ENCODE peak calls at places on chromosome 11, in eight cellular contexts. One of them, this sample, is unnamed.

GRCh38 chr11:10674991-10675440 is 18.5 kb downstream of the IRAG1 start:
- DNase-seq in NCI-H1105: no peak
- DNase-seq in OCI-M1: no peak
- DNase-seq in activated gamma-delta T cell treated with anti-CD3 and anti-CD28 coated beads, Interleukin-2, amount 50 U/mL, for 16 hours: no peak
- DNase-seq in amniotic stem cell: no peak
- DNase-seq in brain microvascular endothelial cell: no peak
- DNase-seq in CD4-positive, CD25-positive, alpha-beta regulatory T cell: no peak
- DNase-seq in NCI-H187 treated with DMSO at 0.1 percent for 48 hours: no peak
- DNase-seq in this sample: no peak

GRCh38 chr11:120217526-120217925 is 6.7 kb downstream of the OAF start:
- DNase-seq in brain microvascular endothelial cell: no peak
- DNase-seq in CD4-positive, CD25-positive, alpha-beta regulatory T cell: no peak
- DNase-seq in NCI-H187 treated with DMSO at 0.1 percent for 48 hours: no peak
- DNase-seq in NCI-H1105: no peak
- DNase-seq in activated gamma-delta T cell treated with anti-CD3 and anti-CD28 coated beads, Interleukin-2, amount 50 U/mL, for 16 hours: no peak
- DNase-seq in OCI-M1: no peak
- DNase-seq in amniotic stem cell: no peak
- DNase-seq in this sample: no peak

GRCh38 chr11:124674168-124674517 is 439 bp downstream of the SPA17 start:
- DNase-seq in NCI-H1105: no peak
- DNase-seq in amniotic stem cell: no peak
- DNase-seq in brain microvascular endothelial cell: no peak
- DNase-seq in activated gamma-delta T cell treated with anti-CD3 and anti-CD28 coated beads, Interleukin-2, amount 50 U/mL, for 16 hours: no peak
- DNase-seq in OCI-M1: no peak
- DNase-seq in NCI-H187 treated with DMSO at 0.1 percent for 48 hours: no peak
- DNase-seq in CD4-positive, CD25-positive, alpha-beta regulatory T cell: no peak
- DNase-seq in this sample: no peak

GRCh38 chr11:120660024-120660565 is 148.5 kb downstream of the GRIK4 start:
- DNase-seq in NCI-H1105: no peak
- DNase-seq in OCI-M1: peak
- DNase-seq in amniotic stem cell: no peak
- DNase-seq in activated gamma-delta T cell treated with anti-CD3 and anti-CD28 coated beads, Interleukin-2, amount 50 U/mL, for 16 hours: no peak
- DNase-seq in brain microvascular endothelial cell: peak
- DNase-seq in CD4-positive, CD25-positive, alpha-beta regulatory T cell: no peak
- DNase-seq in NCI-H187 treated with DMSO at 0.1 percent for 48 hours: no peak
- DNase-seq in this sample: peak

GRCh38 chr11:94511932-94512781 is at the start of gene C11orf97:
- DNase-seq in amniotic stem cell: no peak
- DNase-seq in NCI-H187 treated with DMSO at 0.1 percent for 48 hours: no peak
- DNase-seq in activated gamma-delta T cell treated with anti-CD3 and anti-CD28 coated beads, Interleukin-2, amount 50 U/mL, for 16 hours: peak
- DNase-seq in OCI-M1: peak
- DNase-seq in NCI-H1105: no peak
- DNase-seq in CD4-positive, CD25-positive, alpha-beta regulatory T cell: peak
- DNase-seq in brain microvascular endothelial cell: peak
- DNase-seq in this sample: peak

GRCh38 chr11:32081129-32081641 is 9.7 kb upstream of the RCN1 start:
- DNase-seq in CD4-positive, CD25-positive, alpha-beta regulatory T cell: no peak
- DNase-seq in brain microvascular endothelial cell: peak
- DNase-seq in NCI-H1105: no peak
- DNase-seq in NCI-H187 treated with DMSO at 0.1 percent for 48 hours: no peak
- DNase-seq in OCI-M1: peak
- DNase-seq in amniotic stem cell: no peak
- DNase-seq in activated gamma-delta T cell treated with anti-CD3 and anti-CD28 coated beads, Interleukin-2, amount 50 U/mL, for 16 hours: no peak
- DNase-seq in this sample: no peak

GRCh38 chr11:38169286-38169685 is 1571.2 kb upstream of the RAG2 start:
- DNase-seq in CD4-positive, CD25-positive, alpha-beta regulatory T cell: no peak
- DNase-seq in NCI-H1105: no peak
- DNase-seq in OCI-M1: no peak
- DNase-seq in activated gamma-delta T cell treated with anti-CD3 and anti-CD28 coated beads, Interleukin-2, amount 50 U/mL, for 16 hours: no peak
- DNase-seq in amniotic stem cell: no peak
- DNase-seq in brain microvascular endothelial cell: no peak
- DNase-seq in NCI-H187 treated with DMSO at 0.1 percent for 48 hours: no peak
- DNase-seq in this sample: no peak

GRCh38 chr11:12629601-12630313 is 44.5 kb upstream of the TEAD1 start:
- DNase-seq in OCI-M1: no peak
- DNase-seq in brain microvascular endothelial cell: peak
- DNase-seq in NCI-H187 treated with DMSO at 0.1 percent for 48 hours: no peak
- DNase-seq in activated gamma-delta T cell treated with anti-CD3 and anti-CD28 coated beads, Interleukin-2, amount 50 U/mL, for 16 hours: no peak
- DNase-seq in NCI-H1105: no peak
- DNase-seq in amniotic stem cell: peak
- DNase-seq in CD4-positive, CD25-positive, alpha-beta regulatory T cell: no peak
- DNase-seq in this sample: no peak

GRCh38 chr11:43366597-43367121 is 7.9 kb downstream of the TTC17 start:
- DNase-seq in NCI-H1105: no peak
- DNase-seq in NCI-H187 treated with DMSO at 0.1 percent for 48 hours: no peak
- DNase-seq in brain microvascular endothelial cell: peak
- DNase-seq in activated gamma-delta T cell treated with anti-CD3 and anti-CD28 coated beads, Interleukin-2, amount 50 U/mL, for 16 hours: no peak
- DNase-seq in CD4-positive, CD25-positive, alpha-beta regulatory T cell: no peak
- DNase-seq in amniotic stem cell: no peak
- DNase-seq in OCI-M1: peak
- DNase-seq in this sample: no peak

GRCh38 chr11:66124564-66124963 is 54.5 kb downstream of the PACS1 start:
- DNase-seq in NCI-H187 treated with DMSO at 0.1 percent for 48 hours: no peak
- DNase-seq in CD4-positive, CD25-positive, alpha-beta regulatory T cell: no peak
- DNase-seq in NCI-H1105: no peak
- DNase-seq in OCI-M1: no peak
- DNase-seq in activated gamma-delta T cell treated with anti-CD3 and anti-CD28 coated beads, Interleukin-2, amount 50 U/mL, for 16 hours: no peak
- DNase-seq in amniotic stem cell: no peak
- DNase-seq in brain microvascular endothelial cell: no peak
- DNase-seq in this sample: no peak

GRCh38 chr11:126403039-126403438 is 47.6 kb downstream of the ST3GAL4 start:
- DNase-seq in NCI-H187 treated with DMSO at 0.1 percent for 48 hours: no peak
- DNase-seq in CD4-positive, CD25-positive, alpha-beta regulatory T cell: no peak
- DNase-seq in NCI-H1105: no peak
- DNase-seq in activated gamma-delta T cell treated with anti-CD3 and anti-CD28 coated beads, Interleukin-2, amount 50 U/mL, for 16 hours: no peak
- DNase-seq in brain microvascular endothelial cell: no peak
- DNase-seq in amniotic stem cell: no peak
- DNase-seq in OCI-M1: no peak
- DNase-seq in this sample: no peak

GRCh38 chr11:63560506-63561179 is 2.5 kb downstream of the PLAAT2 start:
- DNase-seq in amniotic stem cell: no peak
- DNase-seq in NCI-H187 treated with DMSO at 0.1 percent for 48 hours: no peak
- DNase-seq in activated gamma-delta T cell treated with anti-CD3 and anti-CD28 coated beads, Interleukin-2, amount 50 U/mL, for 16 hours: no peak
- DNase-seq in CD4-positive, CD25-positive, alpha-beta regulatory T cell: no peak
- DNase-seq in OCI-M1: no peak
- DNase-seq in brain microvascular endothelial cell: no peak
- DNase-seq in NCI-H1105: no peak
- DNase-seq in this sample: no peak

GRCh38 chr11:34552270-34552669 is 38.7 kb upstream of the ELF5 start:
- DNase-seq in brain microvascular endothelial cell: no peak
- DNase-seq in activated gamma-delta T cell treated with anti-CD3 and anti-CD28 coated beads, Interleukin-2, amount 50 U/mL, for 16 hours: no peak
- DNase-seq in CD4-positive, CD25-positive, alpha-beta regulatory T cell: no peak
- DNase-seq in OCI-M1: peak
- DNase-seq in amniotic stem cell: no peak
- DNase-seq in NCI-H1105: no peak
- DNase-seq in NCI-H187 treated with DMSO at 0.1 percent for 48 hours: no peak
- DNase-seq in this sample: no peak

GRCh38 chr11:99589771-99590170 is 569.0 kb downstream of the CNTN5 start:
- DNase-seq in brain microvascular endothelial cell: no peak
- DNase-seq in OCI-M1: no peak
- DNase-seq in NCI-H1105: no peak
- DNase-seq in NCI-H187 treated with DMSO at 0.1 percent for 48 hours: no peak
- DNase-seq in activated gamma-delta T cell treated with anti-CD3 and anti-CD28 coated beads, Interleukin-2, amount 50 U/mL, for 16 hours: no peak
- DNase-seq in amniotic stem cell: no peak
- DNase-seq in CD4-positive, CD25-positive, alpha-beta regulatory T cell: no peak
- DNase-seq in this sample: no peak

GRCh38 chr11:110093407-110094297 is 460 bp downstream of the ZC3H12C start:
- DNase-seq in amniotic stem cell: peak
- DNase-seq in OCI-M1: peak
- DNase-seq in CD4-positive, CD25-positive, alpha-beta regulatory T cell: no peak
- DNase-seq in brain microvascular endothelial cell: peak
- DNase-seq in activated gamma-delta T cell treated with anti-CD3 and anti-CD28 coated beads, Interleukin-2, amount 50 U/mL, for 16 hours: no peak
- DNase-seq in NCI-H1105: peak
- DNase-seq in NCI-H187 treated with DMSO at 0.1 percent for 48 hours: no peak
- DNase-seq in this sample: peak

GRCh38 chr11:133897331-133897650 is 52.0 kb upstream of the SPATA19 start:
- DNase-seq in amniotic stem cell: no peak
- DNase-seq in CD4-positive, CD25-positive, alpha-beta regulatory T cell: no peak
- DNase-seq in brain microvascular endothelial cell: no peak
- DNase-seq in NCI-H187 treated with DMSO at 0.1 percent for 48 hours: no peak
- DNase-seq in NCI-H1105: no peak
- DNase-seq in OCI-M1: no peak
- DNase-seq in activated gamma-delta T cell treated with anti-CD3 and anti-CD28 coated beads, Interleukin-2, amount 50 U/mL, for 16 hours: no peak
- DNase-seq in this sample: no peak

GRCh38 chr11:93487032-93487483 is 56.1 kb downstream of the SMCO4 start:
- DNase-seq in activated gamma-delta T cell treated with anti-CD3 and anti-CD28 coated beads, Interleukin-2, amount 50 U/mL, for 16 hours: no peak
- DNase-seq in CD4-positive, CD25-positive, alpha-beta regulatory T cell: no peak
- DNase-seq in OCI-M1: peak
- DNase-seq in NCI-H187 treated with DMSO at 0.1 percent for 48 hours: peak
- DNase-seq in NCI-H1105: peak
- DNase-seq in brain microvascular endothelial cell: no peak
- DNase-seq in amniotic stem cell: no peak
- DNase-seq in this sample: no peak

GRCh38 chr11:68683086-68683951 is 1.0 kb upstream of the GAL start:
- DNase-seq in NCI-H187 treated with DMSO at 0.1 percent for 48 hours: no peak
- DNase-seq in OCI-M1: no peak
- DNase-seq in NCI-H1105: no peak
- DNase-seq in brain microvascular endothelial cell: no peak
- DNase-seq in activated gamma-delta T cell treated with anti-CD3 and anti-CD28 coated beads, Interleukin-2, amount 50 U/mL, for 16 hours: no peak
- DNase-seq in amniotic stem cell: no peak
- DNase-seq in CD4-positive, CD25-positive, alpha-beta regulatory T cell: no peak
- DNase-seq in this sample: no peak

GRCh38 chr11:47305734-47306483 is 36.0 kb downstream of the MADD start:
- DNase-seq in brain microvascular endothelial cell: peak
- DNase-seq in CD4-positive, CD25-positive, alpha-beta regulatory T cell: no peak
- DNase-seq in NCI-H187 treated with DMSO at 0.1 percent for 48 hours: no peak
- DNase-seq in amniotic stem cell: no peak
- DNase-seq in OCI-M1: no peak
- DNase-seq in NCI-H1105: no peak
- DNase-seq in activated gamma-delta T cell treated with anti-CD3 and anti-CD28 coated beads, Interleukin-2, amount 50 U/mL, for 16 hours: no peak
- DNase-seq in this sample: no peak

GRCh38 chr11:119368121-119369034 is 13.1 kb downstream of the USP2 start:
- DNase-seq in CD4-positive, CD25-positive, alpha-beta regulatory T cell: no peak
- DNase-seq in activated gamma-delta T cell treated with anti-CD3 and anti-CD28 coated beads, Interleukin-2, amount 50 U/mL, for 16 hours: no peak
- DNase-seq in OCI-M1: no peak
- DNase-seq in amniotic stem cell: no peak
- DNase-seq in NCI-H1105: peak
- DNase-seq in brain microvascular endothelial cell: no peak
- DNase-seq in NCI-H187 treated with DMSO at 0.1 percent for 48 hours: no peak
- DNase-seq in this sample: no peak

GRCh38 chr11:118241191-118242098 is 10.7 kb downstream of the MPZL3 start:
- DNase-seq in amniotic stem cell: no peak
- DNase-seq in CD4-positive, CD25-positive, alpha-beta regulatory T cell: peak
- DNase-seq in OCI-M1: peak
- DNase-seq in brain microvascular endothelial cell: no peak
- DNase-seq in NCI-H187 treated with DMSO at 0.1 percent for 48 hours: no peak
- DNase-seq in NCI-H1105: no peak
- DNase-seq in activated gamma-delta T cell treated with anti-CD3 and anti-CD28 coated beads, Interleukin-2, amount 50 U/mL, for 16 hours: peak
- DNase-seq in this sample: peak

GRCh38 chr11:45209904-45210699 is 63.7 kb downstream of the PRDM11 start:
- DNase-seq in activated gamma-delta T cell treated with anti-CD3 and anti-CD28 coated beads, Interleukin-2, amount 50 U/mL, for 16 hours: no peak
- DNase-seq in NCI-H187 treated with DMSO at 0.1 percent for 48 hours: no peak
- DNase-seq in amniotic stem cell: no peak
- DNase-seq in brain microvascular endothelial cell: peak
- DNase-seq in NCI-H1105: peak
- DNase-seq in CD4-positive, CD25-positive, alpha-beta regulatory T cell: no peak
- DNase-seq in OCI-M1: no peak
- DNase-seq in this sample: no peak

GRCh38 chr11:107562647-107563208 is 2.8 kb downstream of the ALKBH8 start:
- DNase-seq in NCI-H187 treated with DMSO at 0.1 percent for 48 hours: no peak
- DNase-seq in OCI-M1: no peak
- DNase-seq in brain microvascular endothelial cell: peak
- DNase-seq in CD4-positive, CD25-positive, alpha-beta regulatory T cell: no peak
- DNase-seq in NCI-H1105: no peak
- DNase-seq in activated gamma-delta T cell treated with anti-CD3 and anti-CD28 coated beads, Interleukin-2, amount 50 U/mL, for 16 hours: no peak
- DNase-seq in amniotic stem cell: peak
- DNase-seq in this sample: no peak

GRCh38 chr11:116792869-116793475 is 1.3 kb upstream of the APOA5 start:
- DNase-seq in CD4-positive, CD25-positive, alpha-beta regulatory T cell: no peak
- DNase-seq in activated gamma-delta T cell treated with anti-CD3 and anti-CD28 coated beads, Interleukin-2, amount 50 U/mL, for 16 hours: no peak
- DNase-seq in NCI-H1105: no peak
- DNase-seq in brain microvascular endothelial cell: peak
- DNase-seq in amniotic stem cell: peak
- DNase-seq in NCI-H187 treated with DMSO at 0.1 percent for 48 hours: no peak
- DNase-seq in OCI-M1: no peak
- DNase-seq in this sample: no peak

GRCh38 chr11:77993902-77994301 is 566 bp downstream of the INTS4 start:
- DNase-seq in brain microvascular endothelial cell: no peak
- DNase-seq in CD4-positive, CD25-positive, alpha-beta regulatory T cell: no peak
- DNase-seq in activated gamma-delta T cell treated with anti-CD3 and anti-CD28 coated beads, Interleukin-2, amount 50 U/mL, for 16 hours: no peak
- DNase-seq in NCI-H187 treated with DMSO at 0.1 percent for 48 hours: no peak
- DNase-seq in NCI-H1105: no peak
- DNase-seq in amniotic stem cell: no peak
- DNase-seq in OCI-M1: no peak
- DNase-seq in this sample: no peak

GRCh38 chr11:119025099-119025473 is 5.6 kb downstream of the SLC37A4 start:
- DNase-seq in OCI-M1: no peak
- DNase-seq in CD4-positive, CD25-positive, alpha-beta regulatory T cell: no peak
- DNase-seq in NCI-H1105: no peak
- DNase-seq in activated gamma-delta T cell treated with anti-CD3 and anti-CD28 coated beads, Interleukin-2, amount 50 U/mL, for 16 hours: no peak
- DNase-seq in brain microvascular endothelial cell: no peak
- DNase-seq in NCI-H187 treated with DMSO at 0.1 percent for 48 hours: no peak
- DNase-seq in amniotic stem cell: no peak
- DNase-seq in this sample: peak

GRCh38 chr11:78351193-78351592 is 66.4 kb downstream of the GAB2 start:
- DNase-seq in CD4-positive, CD25-positive, alpha-beta regulatory T cell: no peak
- DNase-seq in amniotic stem cell: no peak
- DNase-seq in brain microvascular endothelial cell: no peak
- DNase-seq in OCI-M1: peak
- DNase-seq in NCI-H187 treated with DMSO at 0.1 percent for 48 hours: peak
- DNase-seq in NCI-H1105: no peak
- DNase-seq in activated gamma-delta T cell treated with anti-CD3 and anti-CD28 coated beads, Interleukin-2, amount 50 U/mL, for 16 hours: no peak
- DNase-seq in this sample: no peak

GRCh38 chr11:74929431-74930363 is 19.2 kb downstream of the XRRA1 start:
- DNase-seq in CD4-positive, CD25-positive, alpha-beta regulatory T cell: peak
- DNase-seq in amniotic stem cell: peak
- DNase-seq in NCI-H1105: peak
- DNase-seq in NCI-H187 treated with DMSO at 0.1 percent for 48 hours: peak
- DNase-seq in activated gamma-delta T cell treated with anti-CD3 and anti-CD28 coated beads, Interleukin-2, amount 50 U/mL, for 16 hours: peak
- DNase-seq in OCI-M1: peak
- DNase-seq in brain microvascular endothelial cell: peak
- DNase-seq in this sample: peak

GRCh38 chr11:122095950-122096942 is 19.8 kb downstream of the BLID start:
- DNase-seq in NCI-H187 treated with DMSO at 0.1 percent for 48 hours: peak
- DNase-seq in amniotic stem cell: peak
- DNase-seq in NCI-H1105: peak
- DNase-seq in CD4-positive, CD25-positive, alpha-beta regulatory T cell: no peak
- DNase-seq in OCI-M1: no peak
- DNase-seq in activated gamma-delta T cell treated with anti-CD3 and anti-CD28 coated beads, Interleukin-2, amount 50 U/mL, for 16 hours: no peak
- DNase-seq in brain microvascular endothelial cell: no peak
- DNase-seq in this sample: no peak

GRCh38 chr11:72478596-72479143 is 44.3 kb upstream of the CLPB start:
- DNase-seq in NCI-H187 treated with DMSO at 0.1 percent for 48 hours: no peak
- DNase-seq in amniotic stem cell: no peak
- DNase-seq in NCI-H1105: no peak
- DNase-seq in CD4-positive, CD25-positive, alpha-beta regulatory T cell: no peak
- DNase-seq in activated gamma-delta T cell treated with anti-CD3 and anti-CD28 coated beads, Interleukin-2, amount 50 U/mL, for 16 hours: no peak
- DNase-seq in OCI-M1: peak
- DNase-seq in brain microvascular endothelial cell: no peak
- DNase-seq in this sample: no peak

GRCh38 chr11:117457031-117457785 is 129.6 kb downstream of the CEP164 start:
- DNase-seq in activated gamma-delta T cell treated with anti-CD3 and anti-CD28 coated beads, Interleukin-2, amount 50 U/mL, for 16 hours: no peak
- DNase-seq in brain microvascular endothelial cell: no peak
- DNase-seq in OCI-M1: no peak
- DNase-seq in NCI-H1105: peak
- DNase-seq in CD4-positive, CD25-positive, alpha-beta regulatory T cell: no peak
- DNase-seq in amniotic stem cell: no peak
- DNase-seq in NCI-H187 treated with DMSO at 0.1 percent for 48 hours: peak
- DNase-seq in this sample: no peak

GRCh38 chr11:79466411-79466810 is 25.6 kb upstream of the TENM4 start:
- DNase-seq in brain microvascular endothelial cell: peak
- DNase-seq in NCI-H187 treated with DMSO at 0.1 percent for 48 hours: no peak
- DNase-seq in OCI-M1: peak
- DNase-seq in activated gamma-delta T cell treated with anti-CD3 and anti-CD28 coated beads, Interleukin-2, amount 50 U/mL, for 16 hours: no peak
- DNase-seq in amniotic stem cell: peak
- DNase-seq in CD4-positive, CD25-positive, alpha-beta regulatory T cell: no peak
- DNase-seq in NCI-H1105: no peak
- DNase-seq in this sample: no peak

This sample was measured in activated CD4-positive, alpha-beta memory T cell treated with anti-CD3 and anti-CD28 coated beads for 36 hours.